ENCODE peak calls at places on chromosomes 6 and 20, in eight cellular contexts. Y is AG09309, C is PC-3, U is tibial artery, I is right lobe of liver, J is Caco-2, T is pancreas, L is GM20000. O is an unnamed sample.

GRCh38 chr6:35247642-35248231 is 11.8 kb upstream of the ZNF76 start:
- DNase-seq in I (no peak), J (no peak), C (no peak), L (peak), Y (no peak), T (no peak), U (no peak), O (peak)

GRCh38 chr6:30483677-30484279 is 5.5 kb upstream of the HLA-E start:
- DNase-seq in T (no peak), U (no peak), I (no peak), J (no peak), Y (peak), L (no peak), C (peak), O (peak)

GRCh38 chr6:75930954-75931689 is 141.3 kb downstream of the IMPG1 start:
- DNase-seq in T (no peak), I (no peak), U (peak), C (no peak), Y (no peak), J (no peak), L (no peak), O (peak)

GRCh38 chr6:148464319-148465010 is 121.8 kb downstream of the SASH1 start:
- DNase-seq in C (peak), Y (peak), L (peak), I (no peak), J (peak), T (peak), U (peak), O (peak)

GRCh38 chr20:46398963-46399362 is 7.5 kb downstream of the ELMO2 start:
- DNase-seq in C (no peak), J (no peak), L (no peak), I (no peak), U (no peak), Y (no peak), T (no peak), O (no peak)

GRCh38 chr6:156988276-156989158 is 211.3 kb downstream of the ARID1B start:
- DNase-seq in L (peak), Y (no peak), I (no peak), U (no peak), C (no peak), T (no peak), J (peak), O (no peak)

GRCh38 chr6:85637579-85637978 is 5.1 kb downstream of the SYNCRIP start:
- DNase-seq in I (no peak), L (no peak), J (no peak), T (no peak), Y (no peak), U (no peak), C (no peak), O (no peak)

GRCh38 chr20:41029150-41029872 is 689 bp downstream of the TOP1 start:
- DNase-seq in U (peak), C (no peak), I (peak), T (no peak), Y (no peak), J (peak), L (peak), O (peak)

GRCh38 chr6:131909408-131910218 is 41.6 kb downstream of the CCN2 start:
- DNase-seq in Y (no peak), J (peak), U (peak), L (peak), C (peak), T (peak), I (no peak), O (peak)

GRCh38 chr6:52509281-52510212 is 67.3 kb downstream of the TRAM2 start:
- DNase-seq in T (no peak), L (no peak), C (no peak), I (no peak), U (no peak), Y (no peak), J (no peak), O (peak)

GRCh38 chr6:42220754-42221153 is 3.1 kb upstream of the MRPS10 start:
- DNase-seq in U (no peak), J (no peak), C (no peak), L (no peak), I (no peak), T (no peak), Y (no peak), O (no peak)

GRCh38 chr20:23251779-23252178 is 98.8 kb upstream of the NXT1 start:
- DNase-seq in I (no peak), T (no peak), L (no peak), J (no peak), U (no peak), Y (no peak), C (no peak), O (no peak)

GRCh38 chr6:36853325-36853724 is 14.1 kb upstream of the CPNE5 start:
- DNase-seq in Y (peak), I (no peak), U (peak), C (peak), T (peak), J (no peak), L (no peak), O (peak)

GRCh38 chr6:30883743-30884520 is at the start of gene DDR1:
- DNase-seq in I (peak), J (peak), U (peak), Y (no peak), C (peak), L (peak), T (peak), O (peak)

GRCh38 chr6:159047896-159048685 is 3.3 kb upstream of the TAGAP start:
- DNase-seq in L (no peak), I (no peak), C (no peak), U (no peak), J (no peak), Y (no peak), T (no peak), O (no peak)

GRCh38 chr6:30770164-30770563 is 25.8 kb upstream of the IER3 start:
- DNase-seq in T (no peak), J (no peak), L (no peak), U (no peak), Y (no peak), C (peak), I (no peak), O (peak)

GRCh38 chr6:57123111-57123510 is 33.1 kb downstream of the ZNF451 start:
- DNase-seq in J (no peak), L (no peak), C (peak), I (no peak), U (no peak), T (no peak), Y (no peak), O (no peak)

GRCh38 chr20:38872491-38873049 is 53.6 kb upstream of the FAM83D start:
- DNase-seq in Y (no peak), J (no peak), U (no peak), T (no peak), I (no peak), C (no peak), L (no peak), O (no peak)

GRCh38 chr6:157645201-157645795 is 177.7 kb upstream of the SNX9 start:
- DNase-seq in L (no peak), C (no peak), Y (no peak), I (no peak), T (no peak), U (no peak), J (no peak), O (no peak)

GRCh38 chr6:4805553-4806307 is 29.5 kb downstream of the CDYL start:
- DNase-seq in T (peak), U (peak), C (peak), I (peak), J (peak), L (no peak), Y (no peak), O (peak)

GRCh38 chr6:149473080-149474052 is 11.4 kb downstream of the ZC3H12D start:
- DNase-seq in C (no peak), L (no peak), Y (no peak), J (no peak), I (no peak), U (no peak), T (no peak), O (no peak)

GRCh38 chr6:100465701-100466409 is 1.1 kb upstream of the SIM1 start:
- DNase-seq in J (no peak), U (no peak), Y (no peak), L (no peak), T (no peak), C (no peak), I (no peak), O (peak)

GRCh38 chr6:49847014-49847413 is 19.3 kb downstream of the CRISP1 start:
- DNase-seq in U (no peak), Y (no peak), T (no peak), C (no peak), J (no peak), L (no peak), I (no peak), O (no peak)

GRCh38 chr20:47681977-47682812 is 103.1 kb downstream of the SULF2 start:
- DNase-seq in I (no peak), C (no peak), Y (peak), L (no peak), J (peak), T (no peak), U (no peak), O (peak)